ENCODE peak calls at places on chromosome 18, in seven cellular contexts. W is germinal center, F is left ventricle myocardium superior, L is tibial nerve, Q is NCI-H69, H is thoracic aorta, V is AG10803. P is an unnamed sample.

GRCh38 chr18:35754464-35754863 is 172.9 kb downstream of the GALNT1 start:
- DNase-seq in V (no peak), Q (no peak), H (no peak), L (no peak), F (no peak), W (no peak), P (no peak)

GRCh38 chr18:12571617-12572016 is 86.3 kb downstream of the SPIRE1 start:
- DNase-seq in W (no peak), Q (no peak), F (no peak), L (no peak), V (no peak), H (no peak), P (no peak)

GRCh38 chr18:48798334-48799197 is 152.2 kb downstream of the SMAD7 start:
- DNase-seq in F (peak), H (no peak), W (no peak), V (no peak), L (no peak), Q (no peak), P (no peak)

GRCh38 chr18:58396144-58396543 is 232.7 kb downstream of the ALPK2 start:
- DNase-seq in W (no peak), F (no peak), H (no peak), Q (no peak), V (no peak), L (no peak), P (no peak)

GRCh38 chr18:2707559-2708168 is 52.1 kb downstream of the SMCHD1 start:
- DNase-seq in F (no peak), Q (no peak), W (no peak), H (no peak), V (no peak), L (no peak), P (no peak)

GRCh38 chr18:75157851-75158250 is 51.1 kb downstream of the PTGR3 start:
- DNase-seq in H (no peak), L (no peak), Q (no peak), V (no peak), W (no peak), F (no peak), P (no peak)

GRCh38 chr18:75544051-75544481 is 116.6 kb upstream of the SMIM21 start:
- DNase-seq in V (no peak), H (no peak), L (no peak), F (no peak), Q (no peak), W (no peak), P (no peak)

GRCh38 chr18:36127866-36128845 is 984 bp downstream of the SLC39A6 start:
- DNase-seq in W (no peak), Q (peak), V (peak), H (no peak), F (no peak), L (no peak), P (no peak)

GRCh38 chr18:35083174-35083712 is 42.0 kb downstream of the MAPRE2 start:
- DNase-seq in H (no peak), F (peak), Q (no peak), L (no peak), V (no peak), W (no peak), P (no peak)

GRCh38 chr18:77203071-77203470 is 46.6 kb upstream of the GALR1 start:
- DNase-seq in V (no peak), F (no peak), H (no peak), Q (no peak), W (no peak), L (no peak), P (no peak)

GRCh38 chr18:48777026-48777736 is 173.6 kb downstream of the SMAD7 start:
- DNase-seq in V (peak), H (no peak), L (no peak), W (peak), F (peak), Q (peak), P (peak)

GRCh38 chr18:28009589-28009988 is 167.3 kb downstream of the CDH2 start:
- DNase-seq in F (no peak), V (no peak), Q (no peak), H (no peak), L (no peak), W (no peak), P (no peak)